ENCODE peak calls at places on chromosomes 4 and X, in six cellular contexts. N is pancreas; T is IMR-90; G is psoas muscle; R is ovary; L is CD4-positive, alpha-beta memory T cell. Q is an unnamed sample.

GRCh38 chr4:128525939-128526630 is 238.5 kb upstream of the PGRMC2 start:
- DNase-seq in N (no peak), T (peak; percentile 78), G (no peak), R (no peak), L (no peak), Q (no peak)

GRCh38 chr4:157898836-157899605 is 273.8 kb downstream of the GASK1B start:
- DNase-seq in N (no peak), T (no peak), G (no peak), R (no peak), L (no peak), Q (no peak)

GRCh38 chr4:91837608-91838029 is 466.1 kb upstream of the GRID2 start:
- DNase-seq in N (no peak), T (no peak), G (no peak), R (no peak), L (no peak), Q (no peak)

GRCh38 chrX:106341823-106342222 is 173.7 kb downstream of the PWWP3B start:
- DNase-seq in N (no peak), T (no peak), G (no peak), R (no peak), L (no peak), Q (no peak)

GRCh38 chr4:181952478-181952877 is 290.7 kb upstream of the TENM3 start:
- DNase-seq in N (no peak), T (peak; percentile 96), G (no peak), R (no peak), L (no peak), Q (no peak)

GRCh38 chr4:41323706-41324105 is 67.0 kb downstream of the UCHL1 start:
- DNase-seq in N (no peak), T (no peak), G (no peak), R (no peak), L (no peak), Q (no peak)

GRCh38 chr4:46123872-46124755 is at the start of gene GABRG1:
- DNase-seq in N (no peak), T (no peak), G (no peak), R (no peak), L (no peak), Q (no peak)

GRCh38 chr4:53693909-53694308 is 102.6 kb upstream of the LNX1 start:
- DNase-seq in N (no peak), T (no peak), G (no peak), R (no peak), L (no peak), Q (no peak)

GRCh38 chr4:120506536-120506935 is 416.0 kb downstream of the PRDM5 start:
- DNase-seq in N (no peak), T (no peak), G (no peak), R (no peak), L (no peak), Q (no peak)

GRCh38 chrX:42934020-42934701 is 156.2 kb upstream of the PPP1R2C start:
- DNase-seq in N (no peak), T (no peak), G (no peak), R (no peak), L (peak; percentile 41), Q (no peak)

GRCh38 chrX:2710496-2710895 is 19.4 kb downstream of the CD99 start:
- DNase-seq in N (no peak), T (no peak), G (no peak), R (no peak), L (peak; percentile 16), Q (peak; percentile 39)

GRCh38 chrX:145817299-145817665 is 347 bp upstream of the SLITRK2 start:
- DNase-seq in N (no peak), T (no peak), G (peak; percentile 44), R (no peak), L (no peak), Q (no peak)

GRCh38 chr4:85495621-85496020 is 20.7 kb downstream of the ARHGAP24 start:
- DNase-seq in N (no peak), T (no peak), G (no peak), R (no peak), L (no peak), Q (no peak)

GRCh38 chr4:100742045-100742444 is 224.2 kb upstream of the EMCN start:
- DNase-seq in N (no peak), T (peak; percentile 19), G (no peak), R (no peak), L (no peak), Q (no peak)

GRCh38 chrX:32448320-32448719 is 763.0 kb downstream of the DMD start:
- DNase-seq in N (no peak), T (no peak), G (no peak), R (no peak), L (peak; percentile 29), Q (no peak)

GRCh38 chrX:18401848-18402213 is 23.6 kb upstream of the CDKL5 start:
- DNase-seq in N (no peak), T (no peak), G (no peak), R (no peak), L (no peak), Q (no peak)

GRCh38 chr4:40180356-40180755 is 16.5 kb upstream of the RHOH start:
- DNase-seq in N (no peak), T (peak; percentile 88), G (no peak), R (no peak), L (no peak), Q (no peak)

GRCh38 chr4:140256941-140257340 is 103.0 kb upstream of the MAML3 start:
- DNase-seq in N (no peak), T (peak; percentile 55), G (no peak), R (no peak), L (no peak), Q (no peak)

GRCh38 chrX:123859409-123859827 is 435 bp upstream of the XIAP start:
- DNase-seq in N (no peak), T (no peak), G (no peak), R (peak; percentile 83), L (no peak), Q (no peak)

GRCh38 chr4:76515975-76516853 is 81.2 kb downstream of the SHROOM3 start:
- DNase-seq in N (no peak), T (no peak), G (no peak), R (no peak), L (no peak), Q (no peak)

GRCh38 chrX:18146954-18147353 is 73.7 kb downstream of the BEND2 start:
- DNase-seq in N (no peak), T (peak; percentile 13), G (no peak), R (no peak), L (peak; percentile 0), Q (no peak)

DNA sequence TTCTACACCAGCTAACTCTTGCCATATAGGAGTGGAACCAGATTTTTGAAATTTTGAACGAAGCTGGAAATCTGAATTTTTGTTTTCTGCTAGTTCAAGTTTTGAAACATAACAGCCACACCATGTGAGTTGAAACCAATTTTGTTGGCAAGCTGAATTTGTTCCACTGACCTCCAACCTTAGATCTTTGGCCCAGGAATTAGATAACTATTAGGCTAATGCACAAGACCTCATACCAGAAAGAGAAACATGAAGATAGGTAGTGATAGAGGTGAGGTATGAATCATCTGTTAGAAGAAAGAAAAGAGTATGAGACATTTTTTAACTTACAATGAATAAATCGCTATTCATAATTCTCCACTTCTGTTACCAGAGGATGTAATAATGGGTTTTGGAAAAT is 76.8 kb upstream of the ACSL1 start:
- DNase-seq in N (no peak), T (no peak), G (no peak), R (no peak), L (no peak), Q (no peak)
- H3K4me3 ChIP-seq in N (no peak overlapping the region), T (no peak overlapping the region), G (no peak overlapping the region), R (no peak overlapping the region), L (no peak overlapping the region), Q (no peak overlapping the region)

GRCh38 chrX:68895339-68896250 is 66.8 kb downstream of the EFNB1 start:
- DNase-seq in N (peak; percentile 26), T (peak; percentile 42), G (peak; percentile 69), R (peak; percentile 53), L (no peak), Q (no peak)
- H3K27ac ChIP-seq in N (peak overlapping the region; percentile 63), T (no peak overlapping the region), G (peak overlapping the region; percentile 85), R (no peak overlapping the region), L (no peak overlapping the region), Q (no peak overlapping the region)

GRCh38 chr4:177313263-177313662 is 3.6 kb downstream of the NEIL3 start:
- DNase-seq in N (no peak), T (peak; percentile 51), G (no peak), R (no peak), L (no peak), Q (no peak)

GRCh38 chr4:177321647-177322046 is 12.0 kb downstream of the NEIL3 start:
- DNase-seq in N (no peak), T (no peak), G (no peak), R (no peak), L (no peak), Q (no peak)

GRCh38 chr4:177320721-177321120 is 11.0 kb downstream of the NEIL3 start:
- DNase-seq in N (no peak), T (no peak), G (no peak), R (no peak), L (no peak), Q (no peak)

DNA sequence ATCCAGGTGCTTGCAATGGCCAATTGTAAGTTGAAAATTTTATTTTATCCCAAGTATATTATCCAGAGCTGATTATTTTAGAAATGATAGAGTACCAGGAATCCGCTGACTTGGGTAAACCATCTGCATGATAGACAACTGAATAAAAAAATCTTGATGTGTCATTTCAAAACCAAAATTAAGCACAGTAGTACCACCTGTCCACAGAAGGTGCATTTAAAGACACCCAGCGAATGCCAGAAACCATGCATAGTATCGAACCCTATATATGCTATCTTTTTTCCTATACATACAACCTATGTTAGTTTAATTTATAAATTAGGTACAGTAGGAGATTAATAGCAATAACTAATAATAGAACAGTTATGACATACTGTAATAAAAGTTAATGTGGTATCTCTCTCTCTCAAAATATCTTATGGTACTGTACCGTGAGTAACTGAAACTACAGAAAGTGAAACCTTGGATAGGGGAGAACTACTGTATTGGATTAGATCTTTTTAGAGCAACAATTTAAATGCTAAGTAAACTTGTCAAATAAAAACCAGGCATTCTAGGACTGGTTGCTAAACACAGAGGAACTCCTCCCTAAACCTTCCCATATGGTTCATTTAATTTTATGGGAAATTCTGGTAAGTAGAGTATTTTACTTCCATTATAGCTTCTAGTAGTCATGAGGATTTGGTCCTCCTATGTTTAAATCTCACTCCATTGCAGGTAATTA is 6.3 kb downstream of the NEIL3 start:
- DNase-seq in N (no peak), T (no peak), G (no peak), R (no peak), L (no peak), Q (no peak)
- H3K4me3 ChIP-seq in N (no peak overlapping the region), T (no peak overlapping the region), G (no peak overlapping the region), R (no peak overlapping the region), L (peak overlapping the region; percentile 45), Q (peak overlapping the region; percentile 44)

DNA sequence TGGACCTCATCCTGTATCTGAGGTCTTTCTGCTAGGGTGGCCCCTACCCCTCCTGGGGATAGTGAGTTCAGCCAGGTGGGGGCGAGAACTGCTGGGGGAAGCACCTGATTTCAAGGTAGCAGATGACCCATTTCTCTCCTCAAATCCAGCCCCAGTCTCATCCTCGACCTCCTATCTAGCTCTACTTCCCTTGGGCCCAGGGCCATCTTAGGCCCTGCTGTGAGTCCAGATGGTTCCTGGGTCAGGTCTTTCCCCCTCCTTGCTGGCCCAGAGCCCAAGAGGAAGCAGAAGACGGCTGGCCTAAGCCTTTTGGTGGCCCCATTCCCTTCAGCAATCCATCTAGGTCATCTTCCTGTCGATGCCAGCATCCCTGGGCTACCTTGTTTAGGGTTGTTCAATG is 3.3 kb downstream of the CDK16 start:
- DNase-seq in N (no peak), T (no peak), G (no peak), R (peak; percentile 31), L (no peak), Q (no peak)
- H3K27ac ChIP-seq in N (no peak overlapping the region), T (no peak overlapping the region), G (no peak overlapping the region), R (no peak overlapping the region), L (no peak overlapping the region), Q (no peak overlapping the region)

Q was measured in effector memory CD4-positive, alpha-beta T cell.